ENCODE peak calls at places on chromosomes 13 and 19, in five cellular contexts. J is colonic mucosa, K is thoracic aorta, H is adrenal gland, R is kidney. N is an unnamed sample. For H3K9me3, the result is how much of the 10 kb centered on the place peaks cover.

GRCh38 chr19:11577451-11578341 is at the start of gene ACP5:
- DNase-seq in J (no peak), K (no peak), H (no peak), R (no peak), N (no peak)

GRCh38 chr13:95391325-95391724 is 90.1 kb upstream of the ABCC4 start:
- DNase-seq in J (no peak), K (no peak), H (no peak), R (no peak), N (no peak)

GRCh38 chr19:14004619-14005380 is 1.3 kb downstream of the RFX1 start:
- DNase-seq in J (peak), K (no peak), H (peak), R (peak), N (peak)

GRCh38 chr19:38290631-38291147 is 13.4 kb upstream of the C19orf33 start:
- DNase-seq in J (no peak), K (no peak), H (no peak), R (peak), N (no peak)

GRCh38 chr13:73656863-73657262 is 477.3 kb downstream of the KLF12 start:
- DNase-seq in J (no peak), K (no peak), H (no peak), R (no peak), N (no peak)

GRCh38 chr13:61024046-61024445 is 391.6 kb downstream of the PCDH20 start:
- DNase-seq in J (no peak), K (no peak), H (no peak), R (no peak), N (no peak)

GRCh38 chr19:14479985-14480694 is 5.0 kb upstream of the PTGER1 start:
- DNase-seq in J (no peak), K (no peak), H (no peak), R (peak), N (no peak)

GRCh38 chr13:80814541-80814940 is 473.6 kb upstream of the SPRY2 start:
- DNase-seq in J (no peak), K (no peak), H (no peak), R (no peak), N (no peak)

GRCh38 chr19:44796701-44797115 is 12.2 kb upstream of the BCAM start:
- DNase-seq in J (no peak), K (no peak), H (no peak), R (peak), N (peak)

GRCh38 chr19:52020506-52020905 is 7.7 kb downstream of the ZNF614 start:
- DNase-seq in J (no peak), K (no peak), H (no peak), R (no peak), N (no peak)
- H3K9me3 ChIP-seq in J (under half), K (half or more), H (under half), R (under half), N (under half)

GRCh38 chr19:55716531-55716930 is 21.7 kb downstream of the NLRP9 start:
- DNase-seq in J (no peak), K (no peak), H (no peak), R (no peak), N (no peak)

GRCh38 chr19:55720214-55720746 is 17.9 kb downstream of the NLRP9 start:
- DNase-seq in J (no peak), K (no peak), H (no peak), R (no peak), N (no peak)

GRCh38 chr19:55720801-55721200 is 17.4 kb downstream of the NLRP9 start:
- DNase-seq in J (no peak), K (no peak), H (no peak), R (no peak), N (no peak)

GRCh38 chr19:55712804-55713631 is 25.2 kb downstream of the NLRP9 start:
- DNase-seq in J (no peak), K (no peak), H (no peak), R (no peak), N (no peak)

GRCh38 chr19:55717251-55717650 is 21.0 kb downstream of the NLRP9 start:
- DNase-seq in J (no peak), K (no peak), H (no peak), R (no peak), N (no peak)
- H3K9me3 ChIP-seq in J (under half), K (under half), H (under half), R (under half), N (under half)

GRCh38 chr13:19085876-19086275 is 95.7 kb downstream of the TUBA3C start:
- DNase-seq in J (no peak), K (no peak), H (no peak), R (peak), N (no peak)
- H3K9me3 ChIP-seq in J (under half), K (under half), H (under half), R (under half), N (under half)

GRCh38 chr19:27884376-27884775 is 1328.6 kb downstream of the UQCRFS1 start:
- DNase-seq in J (no peak), K (no peak), H (no peak), R (no peak), N (no peak)
- H3K9me3 ChIP-seq in J (under half), K (under half), H (under half), R (under half), N (under half)

GRCh38 chr19:57583521-57584416 is at the start of gene ZIK1:
- DNase-seq in J (peak), K (peak), H (peak), R (peak), N (peak)

GRCh38 chr19:57583104-57583520 is 833 bp upstream of the ZIK1 start:
- DNase-seq in J (no peak), K (no peak), H (no peak), R (peak), N (no peak)

GRCh38 chr19:57587529-57587928 is 3.6 kb downstream of the ZIK1 start:
- DNase-seq in J (no peak), K (no peak), H (no peak), R (no peak), N (no peak)
- H3K9me3 ChIP-seq in J (under half), K (half or more), H (half or more), R (half or more), N (half or more)

GRCh38 chr13:18235172-18235571 is 946.5 kb downstream of the TUBA3C start:
- DNase-seq in J (no peak), K (no peak), H (no peak), R (no peak), N (no peak)
- H3K9me3 ChIP-seq in J (under half), K (under half), H (under half), R (under half), N (under half)

GRCh38 chr19:19721896-19722295 is 11.0 kb downstream of the ZNF14 start:
- DNase-seq in J (no peak), K (no peak), H (no peak), R (no peak), N (no peak)
- H3K9me3 ChIP-seq in J (under half), K (half or more), H (half or more), R (half or more), N (half or more)